ENCODE peak calls at places on chromosomes 6 and 20, in six cellular contexts. T is K562, C is thyroid gland, B is Peyer's patch, V is stomach, W is ovary. L is an unnamed sample.

GRCh38 chr6:19860235-19860877 is 23.2 kb downstream of the ID4 start:
- DNase-seq in T (no peak), C (peak; percentile 55), B (no peak), V (peak; percentile 63), W (no peak), L (no peak)

GRCh38 chr20:25018841-25019240 is 26.3 kb upstream of the APMAP start:
- DNase-seq in T (no peak), C (peak; percentile 40), B (peak; percentile 21), V (peak; percentile 17), W (no peak), L (no peak)

GRCh38 chr6:169799474-169799926 is 48.1 kb downstream of the ERMARD start:
- DNase-seq in T (no peak), C (no peak), B (no peak), V (no peak), W (no peak), L (no peak)

GRCh38 chr6:88376759-88377387 is 210.7 kb upstream of the CNR1 start:
- DNase-seq in T (no peak), C (no peak), B (no peak), V (no peak), W (no peak), L (no peak)

GRCh38 chr6:119116712-119117281 is 38.3 kb upstream of the FAM184A start:
- DNase-seq in T (peak; percentile 40), C (no peak), B (no peak), V (no peak), W (no peak), L (no peak)

GRCh38 chr6:170135041-170135440 is 155.8 kb downstream of the DLL1 start:
- DNase-seq in T (no peak), C (no peak), B (peak; percentile 30), V (no peak), W (no peak), L (no peak)

GRCh38 chr6:158314737-158315136 is 2.5 kb downstream of the TULP4 start:
- DNase-seq in T (no peak), C (no peak), B (no peak), V (no peak), W (no peak), L (no peak)

GRCh38 chr20:57137676-57138075 is 128.8 kb downstream of the BMP7 start:
- DNase-seq in T (no peak), C (no peak), B (no peak), V (no peak), W (no peak), L (no peak)

GRCh38 chr6:68975064-68975463 is 340.0 kb downstream of the ADGRB3 start:
- DNase-seq in T (peak; percentile 37), C (peak; percentile 19), B (no peak), V (no peak), W (no peak), L (peak; percentile 51)

GRCh38 chr6:25085761-25086160 is 150.0 kb upstream of the RIPOR2 start:
- DNase-seq in T (no peak), C (no peak), B (no peak), V (no peak), W (no peak), L (no peak)

GRCh38 chr6:17341117-17341805 is 52.1 kb upstream of the CAP2 start:
- DNase-seq in T (no peak), C (no peak), B (no peak), V (no peak), W (no peak), L (no peak)

GRCh38 chr6:8085053-8085511 is 17.3 kb downstream of the EEF1E1 start:
- DNase-seq in T (peak; percentile 77), C (peak; percentile 60), B (no peak), V (peak; percentile 37), W (peak; percentile 54), L (peak; percentile 91)

GRCh38 chr6:26536571-26537159 is 1.5 kb upstream of the HMGN4 start:
- DNase-seq in T (peak; percentile 71), C (peak; percentile 16), B (peak; percentile 68), V (no peak), W (no peak), L (peak; percentile 39)

GRCh38 chr6:143135326-143135725 is 74.6 kb downstream of the AIG1 start:
- DNase-seq in T (no peak), C (no peak), B (no peak), V (no peak), W (no peak), L (no peak)

GRCh38 chr6:97626586-97627441 is 343.8 kb upstream of the MMS22L start:
- DNase-seq in T (no peak), C (peak; percentile 28), B (no peak), V (no peak), W (no peak), L (peak; percentile 8)

GRCh38 chr6:24719125-24719931 is at the start of gene C6orf62:
- DNase-seq in T (peak; percentile 65), C (peak; percentile 32), B (peak; percentile 61), V (peak; percentile 40), W (peak; percentile 49), L (no peak)

DNA sequence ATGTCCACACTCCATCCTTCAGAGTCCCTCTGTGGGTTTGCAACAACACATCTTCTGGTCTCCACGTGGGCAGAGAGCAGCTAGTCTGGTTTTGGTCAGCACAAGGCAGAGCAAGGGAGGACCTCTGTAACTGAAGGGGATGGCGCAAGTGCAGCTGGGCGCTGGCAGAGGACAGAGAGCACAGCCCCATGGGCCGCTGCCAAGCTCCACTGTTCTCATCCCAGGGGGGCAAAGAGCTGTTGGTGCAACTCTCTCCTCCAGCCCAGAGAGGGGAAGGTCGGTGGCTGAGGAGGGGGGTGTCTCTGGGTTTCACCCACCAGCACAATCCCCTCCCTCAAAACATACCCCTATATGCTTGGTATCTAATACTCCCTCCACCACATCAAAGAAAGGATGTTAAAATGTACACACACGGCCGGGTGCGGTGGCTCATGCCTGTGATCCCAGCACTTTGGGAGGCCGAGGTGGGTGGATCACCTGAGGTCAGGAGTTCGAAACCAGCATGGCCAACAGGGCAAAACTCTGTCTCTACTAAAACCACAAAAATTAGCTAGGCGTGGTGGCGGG is 9.1 kb downstream of the ATP9A start:
- DNase-seq in T (no peak), C (peak; percentile 72), B (no peak), V (no peak), W (no peak), L (no peak)
- TF ChIP-seq POLR2A in T (no peak), C (no peak), B (no peak), V (no peak), W (no peak), L (no peak)

GRCh38 chr20:51400051-51400926 is 142.2 kb downstream of the NFATC2 start:
- DNase-seq in T (no peak), C (no peak), B (peak; percentile 84), V (peak; percentile 32), W (no peak), L (no peak)
- H3K4me1 ChIP-seq in T (no peaks in the 10 kb centered on the region), C (no peaks in the 10 kb centered on the region), B (no peaks in the 10 kb centered on the region), V (peaks cover 6% of the 10 kb centered on the region), W (peaks cover 2% of the 10 kb centered on the region), L (no peaks in the 10 kb centered on the region)

DNA sequence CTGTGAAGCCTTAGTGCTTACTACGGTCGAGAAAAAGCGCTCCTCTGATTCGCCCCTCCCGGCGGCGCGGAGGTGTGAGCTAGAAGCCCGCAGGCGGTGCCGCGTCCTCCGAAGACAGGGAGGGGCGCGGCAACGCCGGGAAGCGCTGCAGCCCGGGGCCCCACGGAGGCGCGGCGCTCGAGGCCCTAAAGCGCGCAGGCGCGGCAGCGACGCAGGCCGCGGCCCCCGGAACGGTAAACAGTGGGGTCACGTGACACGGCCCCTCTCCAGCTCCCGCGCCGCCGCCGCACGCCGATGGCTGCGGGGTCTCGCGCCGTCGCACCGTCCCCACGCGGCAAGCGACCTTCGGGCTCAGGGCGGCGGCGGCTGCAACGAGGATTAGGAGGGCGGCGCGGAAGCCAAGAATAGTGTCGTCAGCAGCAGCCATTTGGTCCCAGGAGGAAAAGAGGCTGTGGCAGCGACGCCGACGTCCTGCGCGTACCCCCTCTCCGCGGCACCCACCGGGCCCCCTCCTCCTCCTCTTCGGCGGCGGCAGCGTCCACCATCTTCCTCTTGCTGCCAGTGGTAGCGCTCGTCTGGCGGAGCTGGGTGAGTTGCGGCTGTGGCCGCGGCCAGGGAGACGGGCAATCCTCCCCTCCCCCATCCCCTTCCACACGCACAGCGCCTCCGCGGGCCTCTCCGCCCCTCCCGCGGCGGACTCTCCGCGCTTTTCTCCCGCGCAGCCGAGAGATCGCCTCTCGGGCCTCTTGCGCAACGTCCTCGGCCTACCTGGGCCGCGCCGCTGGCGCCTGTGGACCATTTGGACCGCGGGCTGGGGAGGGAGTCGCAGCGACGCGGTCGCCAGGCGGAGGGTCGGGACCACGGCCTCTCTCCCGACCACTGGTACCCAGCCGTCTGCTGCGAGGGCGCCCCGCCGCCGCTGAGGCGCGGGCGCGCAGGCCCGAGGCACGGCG is at the start of gene PHF3:
- DNase-seq in T (peak; percentile 96), C (peak; percentile 92), B (peak; percentile 96), V (peak; percentile 92), W (peak; percentile 94), L (peak; percentile 90)
- TF ChIP-seq POLR2A in T (peak; percentile 80), C (peak; percentile 70), B (peak; percentile 61), V (no peak), W (peak; percentile 34), L (peak; percentile 13)

DNA sequence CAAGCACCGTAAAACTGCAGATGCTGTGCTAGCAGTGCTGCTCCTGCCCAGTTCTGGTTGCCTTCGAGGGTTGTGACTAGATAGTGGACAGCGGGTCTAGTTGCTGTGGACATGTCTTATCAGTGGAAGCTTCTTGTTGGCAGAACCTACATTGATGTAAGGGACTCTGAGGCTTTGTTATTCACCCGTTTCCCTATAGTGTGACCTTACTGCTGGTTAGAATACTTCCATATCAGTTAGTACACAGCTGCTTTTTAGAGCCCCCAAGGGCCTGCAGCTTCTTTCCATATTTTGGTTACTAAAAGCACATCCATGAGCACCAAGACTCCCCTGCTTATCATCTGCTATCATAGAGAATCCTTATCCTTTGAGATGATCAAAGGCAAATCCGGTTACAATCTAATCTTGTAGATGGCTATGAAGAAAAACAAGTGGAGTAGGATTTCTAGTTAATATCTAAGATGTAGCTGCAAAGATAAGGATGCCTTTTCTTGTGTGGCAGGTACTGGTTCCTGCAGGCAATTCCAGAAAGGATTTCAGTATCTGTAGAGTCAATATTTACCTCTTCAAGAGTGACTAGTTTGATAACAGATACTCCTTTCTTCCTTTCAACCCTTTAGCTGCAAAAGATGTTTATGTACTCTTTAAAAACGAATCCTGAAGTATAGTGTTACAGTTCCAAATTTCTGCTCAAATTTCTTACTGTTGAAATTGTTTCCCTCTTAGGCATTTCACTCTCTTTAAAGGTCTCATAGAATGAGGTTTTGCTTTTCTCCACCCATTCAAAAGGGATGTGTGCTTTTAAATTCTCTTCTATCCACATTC is 163.6 kb downstream of the JARID2 start:
- DNase-seq in T (peak; percentile 70), C (no peak), B (no peak), V (no peak), W (no peak), L (no peak)
- H3K4me1 ChIP-seq in T (peaks cover 50% of the 10 kb centered on the region), C (no peaks in the 10 kb centered on the region), B (no peaks in the 10 kb centered on the region), V (peaks cover 10% of the 10 kb centered on the region), W (peaks cover 6% of the 10 kb centered on the region), L (peaks cover 10% of the 10 kb centered on the region)

L was measured in adrenal gland.